ENCODE peak calls at places on chromosomes 2 and 18, in nine cellular contexts. W, M, N, X, K, E, I, C and D are unnamed samples.

GRCh38 chr18:51952844-51953243 is 387.2 kb upstream of the DCC start:
- DNase-seq in M (no peak), W (no peak), C (no peak), K (no peak), I (no peak), N (no peak), E (no peak), X (no peak), D (no peak)

GRCh38 chr2:28754321-28754720 is 2.7 kb downstream of the PPP1CB start:
- DNase-seq in N (no peak), E (no peak), W (no peak), C (no peak), M (no peak), I (no peak), K (peak; percentile 41), X (no peak), D (no peak)

GRCh38 chr2:16031055-16031847 is 90.9 kb downstream of the MYCN start:
- DNase-seq in K (no peak), N (no peak), E (no peak), M (no peak), C (no peak), I (no peak), W (no peak), X (no peak), D (no peak)

GRCh38 chr2:229641676-229642075 is 72.7 kb downstream of the DNER start:
- DNase-seq in I (no peak), K (no peak), E (no peak), N (no peak), X (no peak), W (no peak), M (no peak), C (no peak), D (no peak)

GRCh38 chr18:37641573-37641972 is 76.0 kb upstream of the CELF4 start:
- DNase-seq in E (no peak), I (no peak), C (no peak), M (no peak), W (no peak), N (no peak), K (no peak), X (no peak), D (no peak)

GRCh38 chr18:56538756-56539155 is 99.6 kb downstream of the TXNL1 start:
- DNase-seq in M (no peak), E (no peak), X (no peak), W (peak; percentile 77), N (no peak), K (peak; percentile 28), I (no peak), C (no peak), D (no peak)

GRCh38 chr2:204705243-204705971 is 160.1 kb downstream of the PARD3B start:
- DNase-seq in X (no peak), K (peak; percentile 2), W (peak; percentile 82), I (no peak), M (no peak), N (no peak), C (no peak), E (no peak), D (no peak)

GRCh38 chr18:57466745-57467144 is 31.6 kb downstream of the ONECUT2 start:
- DNase-seq in C (no peak), K (no peak), N (no peak), X (no peak), W (no peak), M (no peak), I (no peak), E (no peak), D (no peak)

GRCh38 chr2:216765810-216766259 is 70.5 kb upstream of the IGFBP5 start:
- DNase-seq in M (peak; percentile 65), X (no peak), I (no peak), N (peak; percentile 82), C (no peak), E (peak; percentile 85), K (no peak), W (no peak), D (no peak)

GRCh38 chr2:164069542-164069941 is 333.7 kb upstream of the FIGN start:
- DNase-seq in W (no peak), C (no peak), X (no peak), K (no peak), I (no peak), E (no peak), N (no peak), M (no peak), D (no peak)

GRCh38 chr2:21657475-21657874 is 533.7 kb downstream of the TDRD15 start:
- DNase-seq in K (no peak), W (no peak), N (no peak), E (no peak), M (no peak), C (no peak), I (no peak), X (no peak), D (no peak)

GRCh38 chr2:46471705-46472104 is 7.7 kb upstream of the TMEM247 start:
- DNase-seq in N (no peak), I (no peak), E (no peak), K (no peak), M (no peak), X (no peak), W (no peak), C (no peak), D (no peak)

GRCh38 chr18:48957136-48957535 is 6.4 kb upstream of the SMAD7 start:
- DNase-seq in C (no peak), N (no peak), E (no peak), X (no peak), W (no peak), I (no peak), K (no peak), M (no peak), D (no peak)

GRCh38 chr2:232327089-232328037 is 51.2 kb upstream of the ALPP start:
- DNase-seq in K (peak; percentile 70), N (peak; percentile 83), W (peak; percentile 23), I (peak; percentile 69), E (peak; percentile 71), M (peak; percentile 87), X (peak; percentile 33), C (no peak), D (peak; percentile 75)

GRCh38 chr2:232328038-232328435 is 50.5 kb upstream of the ALPP start:
- DNase-seq in W (no peak), N (no peak), I (no peak), K (no peak), E (no peak), M (no peak), C (no peak), X (no peak), D (no peak)

GRCh38 chr2:232329716-232330067 is 48.9 kb upstream of the ALPP start:
- DNase-seq in X (no peak), N (no peak), C (no peak), I (no peak), K (no peak), W (no peak), E (no peak), M (peak; percentile 36), D (no peak)

GRCh38 chr2:232330068-232330999 is 48.2 kb upstream of the ALPP start:
- DNase-seq in E (no peak), X (no peak), K (no peak), N (no peak), C (no peak), W (no peak), M (peak; percentile 52), I (no peak), D (no peak)

GRCh38 chr2:232328516-232329460 is 49.8 kb upstream of the ALPP start:
- DNase-seq in I (no peak), K (no peak), C (no peak), E (no peak), N (no peak), W (no peak), M (peak; percentile 53), X (no peak), D (no peak)
- H3K4me3 ChIP-seq in I (no peak overlapping the region), K (no peak overlapping the region), C (no peak overlapping the region), E (no peak overlapping the region), N (no peak overlapping the region), W (no peak overlapping the region), M (no peak overlapping the region), X (no peak overlapping the region), D (no peak overlapping the region)

DNA sequence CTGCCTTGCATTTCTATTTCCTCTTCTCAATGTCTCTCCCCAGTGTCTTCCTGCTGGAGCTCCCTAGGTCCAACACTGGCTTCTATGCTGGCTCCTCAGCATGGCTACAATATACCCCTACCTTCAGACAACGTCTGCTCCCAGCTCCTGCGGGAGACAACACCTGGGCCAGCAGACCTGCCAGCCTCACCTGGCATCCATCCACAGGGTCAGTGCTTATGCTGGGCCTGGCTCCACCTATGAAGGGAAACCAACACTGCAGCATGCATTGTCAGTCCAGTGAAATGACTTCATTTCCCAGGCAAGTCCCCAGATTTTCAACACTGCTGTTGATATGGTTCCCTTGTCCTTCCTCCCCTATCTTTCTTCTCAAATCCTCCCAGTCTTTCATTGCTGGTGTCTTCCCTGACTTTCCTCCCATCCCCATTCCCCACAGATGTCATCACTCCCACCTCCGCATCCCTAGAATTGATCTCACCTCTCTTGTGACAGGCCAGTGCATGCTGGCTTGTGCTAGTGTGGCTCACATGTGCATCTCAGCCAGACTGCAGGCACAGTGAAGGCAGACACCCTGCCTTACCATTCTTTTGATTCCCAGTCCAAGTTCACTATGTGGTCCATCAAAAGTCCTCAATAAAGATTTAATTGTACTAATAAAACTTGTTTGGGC is 98.0 kb downstream of the MYO5B start:
- DNase-seq in I (no peak), M (no peak), X (no peak), E (no peak), K (no peak), C (no peak), N (no peak), W (no peak), D (no peak)
- H3K27ac ChIP-seq in I (no peak overlapping the region), M (no peak overlapping the region), X (no peak overlapping the region), E (no peak overlapping the region), K (no peak overlapping the region), C (peak overlapping the region; percentile 40), N (no peak overlapping the region), W (no peak overlapping the region), D (no peak overlapping the region)

GRCh38 chr2:142997254-142997653 is 119.8 kb downstream of the KYNU start:
- DNase-seq in E (no peak), I (no peak), W (no peak), C (no peak), K (no peak), M (no peak), N (no peak), X (no peak), D (no peak)

GRCh38 chr2:143000599-143000998 is 123.1 kb downstream of the KYNU start:
- DNase-seq in K (no peak), W (no peak), I (no peak), X (no peak), E (no peak), C (no peak), N (no peak), M (no peak), D (no peak)

DNA sequence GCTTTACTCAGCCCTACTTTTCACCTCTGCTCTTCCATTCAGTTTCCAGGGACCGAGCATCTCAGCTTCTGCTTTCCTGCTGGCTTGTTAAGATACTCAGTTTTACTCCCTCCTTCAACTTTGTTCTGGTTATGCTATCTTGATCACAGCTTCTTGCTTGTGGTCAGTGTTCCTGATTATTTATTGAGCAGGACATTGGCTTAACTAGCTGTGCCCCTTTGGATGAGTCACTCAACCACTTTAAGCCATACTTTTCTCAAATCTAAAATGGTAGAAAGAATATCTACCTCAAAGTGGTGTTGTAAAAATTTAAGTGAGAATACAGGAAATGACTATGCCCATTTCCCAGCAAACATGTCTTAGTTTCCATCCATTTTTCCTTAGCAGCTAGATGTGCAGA is 124.1 kb downstream of the KYNU start:
- DNase-seq in N (no peak), C (no peak), E (no peak), M (no peak), X (no peak), W (peak; percentile 13), I (no peak), K (no peak), D (no peak)
- H3K4me3 ChIP-seq in N (no peak overlapping the region), C (no peak overlapping the region), E (no peak overlapping the region), M (no peak overlapping the region), X (no peak overlapping the region), W (no peak overlapping the region), I (no peak overlapping the region), K (no peak overlapping the region), D (no peak overlapping the region)

GRCh38 chr2:127392133-127392827 is 4.5 kb upstream of the MAP3K2 start:
- DNase-seq in W (peak; percentile 73), E (no peak), C (no peak), I (no peak), N (no peak), K (no peak), M (no peak), X (no peak), D (no peak)
- H3K27ac ChIP-seq in W (no peak overlapping the region), E (no peak overlapping the region), C (peak overlapping the region; percentile 72), I (no peak overlapping the region), N (no peak overlapping the region), K (no peak overlapping the region), M (no peak overlapping the region), X (peak overlapping the region; percentile 14), D (no peak overlapping the region)